ENCODE peak calls at places on chromosomes 3 and 15, in seven cellular contexts. C is hepatocyte, E is neuronal stem cell, W is COR-L47, L is cortex of kidney, V is WTC11, U is psoas muscle. D is an unnamed sample.

GRCh38 chr15:75352186-75352585 is 5.3 kb downstream of the NEIL1 start:
- DNase-seq in C (no peak), E (no peak), W (no peak), L (no peak), V (no peak), U (no peak), D (no peak)

GRCh38 chr3:48879307-48879993 is 19.2 kb downstream of the SLC25A20 start:
- DNase-seq in C (no peak), E (no peak), W (no peak), L (no peak), V (no peak), U (no peak), D (no peak)

GRCh38 chr3:184757010-184757651 is 45.3 kb upstream of the MAGEF1 start:
- DNase-seq in C (peak), E (no peak), W (no peak), L (no peak), V (no peak), U (peak), D (no peak)

GRCh38 chr15:67707520-67708283 is 117.6 kb upstream of the SKOR1 start:
- DNase-seq in C (no peak), E (no peak), W (no peak), L (no peak), V (peak), U (no peak), D (no peak)

GRCh38 chr15:78368115-78368514 is 28.0 kb downstream of the CRABP1 start:
- DNase-seq in C (no peak), E (no peak), W (no peak), L (no peak), V (no peak), U (no peak), D (no peak)

GRCh38 chr3:38133557-38134405 is 3.1 kb downstream of the ACAA1 start:
- DNase-seq in C (peak), E (no peak), W (no peak), L (no peak), V (no peak), U (no peak), D (no peak)

GRCh38 chr3:102113421-102114041 is 264.2 kb downstream of the NFKBIZ start:
- DNase-seq in C (peak), E (no peak), W (no peak), L (no peak), V (no peak), U (no peak), D (peak)

GRCh38 chr3:124345845-124346244 is 353.9 kb upstream of the ROPN1 start:
- DNase-seq in C (no peak), E (no peak), W (no peak), L (no peak), V (no peak), U (no peak), D (no peak)

GRCh38 chr3:67863869-67864268 is 209.5 kb upstream of the SUCLG2 start:
- DNase-seq in C (peak), E (peak), W (no peak), L (no peak), V (peak), U (no peak), D (no peak)

GRCh38 chr15:66760358-66760967 is 58.4 kb downstream of the SMAD6 start:
- DNase-seq in C (no peak), E (no peak), W (no peak), L (no peak), V (no peak), U (peak), D (no peak)

GRCh38 chr3:149967067-149967685 is 3.5 kb downstream of the PFN2 start:
- DNase-seq in C (peak), E (peak), W (peak), L (no peak), V (no peak), U (no peak), D (no peak)

GRCh38 chr3:90005448-90005847 is 898.0 kb downstream of the EPHA3 start:
- DNase-seq in C (no peak), E (no peak), W (no peak), L (no peak), V (no peak), U (no peak), D (no peak)

GRCh38 chr3:104198136-104198535 is 1168.6 kb upstream of the ALCAM start:
- DNase-seq in C (no peak), E (no peak), W (no peak), L (no peak), V (no peak), U (no peak), D (no peak)

GRCh38 chr15:62560943-62561571 is 396.0 kb upstream of the C2CD4B start:
- DNase-seq in C (peak), E (no peak), W (no peak), L (no peak), V (peak), U (no peak), D (no peak)

GRCh38 chr3:183161552-183162345 is 785 bp downstream of the LAMP3 start:
- DNase-seq in C (peak), E (no peak), W (no peak), L (no peak), V (peak), U (no peak), D (peak)

GRCh38 chr3:174775603-174776002 is 83.5 kb upstream of the NAALADL2 start:
- DNase-seq in C (peak), E (no peak), W (no peak), L (no peak), V (no peak), U (no peak), D (no peak)

GRCh38 chr3:43759297-43759782 is 68.6 kb downstream of the ABHD5 start:
- DNase-seq in C (no peak), E (no peak), W (no peak), L (no peak), V (peak), U (peak), D (peak)

GRCh38 chr3:186640473-186640818 is 247 bp downstream of the FETUB start:
- DNase-seq in C (no peak), E (no peak), W (no peak), L (no peak), V (no peak), U (peak), D (no peak)

GRCh38 chr3:69435274-69436262 is 49.7 kb upstream of the FRMD4B start:
- DNase-seq in C (no peak), E (no peak), W (no peak), L (no peak), V (no peak), U (no peak), D (no peak)

GRCh38 chr15:92418864-92419263 is 25.2 kb downstream of the ST8SIA2 start:
- DNase-seq in C (no peak), E (no peak), W (no peak), L (no peak), V (no peak), U (no peak), D (no peak)

GRCh38 chr3:40382617-40382979 is 4.4 kb upstream of the ENTPD3 start:
- DNase-seq in C (no peak), E (no peak), W (no peak), L (no peak), V (no peak), U (no peak), D (no peak)

GRCh38 chr3:36501568-36502075 is 121.3 kb downstream of the STAC start:
- DNase-seq in C (no peak), E (no peak), W (no peak), L (no peak), V (no peak), U (no peak), D (no peak)

GRCh38 chr3:119295816-119296484 is 1.8 kb downstream of the ARHGAP31 start:
- DNase-seq in C (no peak), E (no peak), W (no peak), L (no peak), V (no peak), U (no peak), D (peak)

GRCh38 chr15:81111510-81112375 is 22.3 kb upstream of the CFAP161 start:
- DNase-seq in C (no peak), E (no peak), W (no peak), L (no peak), V (no peak), U (no peak), D (no peak)

GRCh38 chr3:13770390-13771169 is 109.3 kb downstream of the WNT7A start:
- DNase-seq in C (peak), E (no peak), W (no peak), L (no peak), V (no peak), U (no peak), D (no peak)

GRCh38 chr15:75723847-75724660 is 11.4 kb upstream of the CSPG4 start:
- DNase-seq in C (peak), E (no peak), W (peak), L (no peak), V (peak), U (peak), D (peak)